ENCODE peak calls at places on chromosomes 11 and 22, in ten cellular contexts. H, L, K, U, D, Q, E, G, B and Y are unnamed samples.

GRCh38 chr11:59208956-59209355 is 3.8 kb downstream of the MPEG1 start:
- DNase-seq in H (no peak), L (no peak), K (no peak), U (no peak), D (no peak), Q (no peak), E (no peak), G (no peak), B (no peak), Y (no peak)

GRCh38 chr11:30016588-30017363 is at the start of gene KCNA4:
- DNase-seq in H (no peak), L (no peak), K (no peak), U (no peak), D (no peak), Q (peak; percentile 39), E (peak; percentile 21), G (no peak), B (no peak), Y (peak; percentile 31)

GRCh38 chr11:103215812-103216211 is 106.6 kb downstream of the DYNC2H1 start:
- DNase-seq in H (no peak), L (no peak), K (no peak), U (no peak), D (no peak), Q (no peak), E (no peak), G (no peak), B (no peak), Y (no peak)

GRCh38 chr11:74466916-74467885 is at the start of gene KCNE3:
- DNase-seq in H (no peak), L (peak; percentile 82), K (peak; percentile 57), U (peak; percentile 57), D (no peak), Q (peak; percentile 78), E (no peak), G (no peak), B (no peak), Y (peak; percentile 64)

GRCh38 chr11:129788278-129788677 is 27.4 kb upstream of the TMEM45B start:
- DNase-seq in H (no peak), L (no peak), K (no peak), U (no peak), D (no peak), Q (no peak), E (no peak), G (no peak), B (no peak), Y (no peak)

GRCh38 chr22:37905534-37906363 is at the start of gene MICALL1:
- DNase-seq in H (peak; percentile 50), L (peak; percentile 81), K (peak; percentile 87), U (peak; percentile 85), D (no peak), Q (peak; percentile 85), E (peak; percentile 51), G (no peak), B (no peak), Y (peak; percentile 81)

GRCh38 chr22:24398409-24398808 is 29.0 kb upstream of the ADORA2A start:
- DNase-seq in H (no peak), L (no peak), K (no peak), U (no peak), D (no peak), Q (no peak), E (no peak), G (no peak), B (no peak), Y (no peak)

GRCh38 chr22:41284465-41284864 is 1.5 kb downstream of the RANGAP1 start:
- DNase-seq in H (no peak), L (no peak), K (no peak), U (no peak), D (no peak), Q (no peak), E (no peak), G (no peak), B (no peak), Y (no peak)

GRCh38 chr11:76962583-76963416 is 71.4 kb upstream of the B3GNT6 start:
- DNase-seq in H (no peak), L (no peak), K (peak; percentile 55), U (peak; percentile 34), D (no peak), Q (no peak), E (no peak), G (peak; percentile 11), B (peak; percentile 95), Y (no peak)

GRCh38 chr11:76668362-76669155 is 2.0 kb downstream of the LRRC32 start:
- DNase-seq in H (peak; percentile 6), L (peak; percentile 23), K (no peak), U (peak; percentile 6), D (peak; percentile 32), Q (no peak), E (no peak), G (no peak), B (no peak), Y (no peak)

GRCh38 chr11:57425565-57426438 is 1.1 kb downstream of the SLC43A3 start:
- DNase-seq in H (peak; percentile 43), L (peak; percentile 74), K (peak; percentile 25), U (peak; percentile 51), D (peak; percentile 78), Q (no peak), E (no peak), G (no peak), B (no peak), Y (peak; percentile 84)

GRCh38 chr11:39571081-39571480 is 1888.4 kb downstream of the LRRC4C start:
- DNase-seq in H (no peak), L (no peak), K (no peak), U (no peak), D (no peak), Q (no peak), E (no peak), G (no peak), B (no peak), Y (no peak)

GRCh38 chr11:3158131-3158591 is 6.9 kb downstream of the OSBPL5 start:
- DNase-seq in H (no peak), L (peak; percentile 30), K (no peak), U (peak; percentile 4), D (no peak), Q (no peak), E (no peak), G (no peak), B (no peak), Y (peak; percentile 41)

GRCh38 chr11:36122715-36123114 is 166.5 kb downstream of the COMMD9 start:
- DNase-seq in H (no peak), L (no peak), K (no peak), U (no peak), D (no peak), Q (no peak), E (no peak), G (no peak), B (no peak), Y (no peak)

GRCh38 chr11:50072226-50073112 is 39.8 kb downstream of the OR4C45 start:
- DNase-seq in H (no peak), L (no peak), K (no peak), U (no peak), D (no peak), Q (no peak), E (no peak), G (no peak), B (no peak), Y (peak; percentile 52)

GRCh38 chr22:33028191-33028700 is 29.9 kb downstream of the SYN3 start:
- DNase-seq in H (no peak), L (no peak), K (no peak), U (no peak), D (no peak), Q (no peak), E (no peak), G (no peak), B (no peak), Y (no peak)

GRCh38 chr22:19057999-19058491 is 64.2 kb downstream of the DGCR2 start:
- DNase-seq in H (no peak), L (no peak), K (peak; percentile 17), U (no peak), D (peak; percentile 40), Q (no peak), E (no peak), G (no peak), B (no peak), Y (no peak)

GRCh38 chr11:130192845-130193267 is 33.3 kb downstream of the ST14 start:
- DNase-seq in H (no peak), L (no peak), K (no peak), U (no peak), D (no peak), Q (no peak), E (no peak), G (no peak), B (peak; percentile 86), Y (no peak)

GRCh38 chr11:110362916-110363574 is 66.6 kb upstream of the RDX start:
- DNase-seq in H (no peak), L (no peak), K (peak; percentile 39), U (no peak), D (no peak), Q (no peak), E (no peak), G (no peak), B (peak; percentile 43), Y (peak; percentile 44)
- TF ChIP-seq EP300 in H (no peak), L (no peak), K (no peak), U (no peak), D (no peak), Q (no peak), E (no peak), G (no peak), B (no peak), Y (no peak)

GRCh38 chr22:49371325-49372110 is 456.2 kb downstream of the BRD1 start:
- DNase-seq in H (no peak), L (no peak), K (peak; percentile 17), U (no peak), D (peak; percentile 45), Q (no peak), E (no peak), G (no peak), B (no peak), Y (no peak)
- H3K27ac ChIP-seq in H (no peak overlapping the region), L (no peak overlapping the region), K (no peak overlapping the region), U (no peak overlapping the region), D (no peak overlapping the region), Q (no peak overlapping the region), E (no peak overlapping the region), G (no peak overlapping the region), B (no peak overlapping the region), Y (no peak overlapping the region)

GRCh38 chr22:44019846-44020245 is 4.3 kb upstream of the PARVB start:
- DNase-seq in H (no peak), L (no peak), K (no peak), U (no peak), D (no peak), Q (no peak), E (no peak), G (no peak), B (no peak), Y (no peak)
- TF ChIP-seq EP300 in H (no peak), L (no peak), K (no peak), U (no peak), D (no peak), Q (no peak), E (no peak), G (no peak), B (no peak), Y (no peak)

DNA sequence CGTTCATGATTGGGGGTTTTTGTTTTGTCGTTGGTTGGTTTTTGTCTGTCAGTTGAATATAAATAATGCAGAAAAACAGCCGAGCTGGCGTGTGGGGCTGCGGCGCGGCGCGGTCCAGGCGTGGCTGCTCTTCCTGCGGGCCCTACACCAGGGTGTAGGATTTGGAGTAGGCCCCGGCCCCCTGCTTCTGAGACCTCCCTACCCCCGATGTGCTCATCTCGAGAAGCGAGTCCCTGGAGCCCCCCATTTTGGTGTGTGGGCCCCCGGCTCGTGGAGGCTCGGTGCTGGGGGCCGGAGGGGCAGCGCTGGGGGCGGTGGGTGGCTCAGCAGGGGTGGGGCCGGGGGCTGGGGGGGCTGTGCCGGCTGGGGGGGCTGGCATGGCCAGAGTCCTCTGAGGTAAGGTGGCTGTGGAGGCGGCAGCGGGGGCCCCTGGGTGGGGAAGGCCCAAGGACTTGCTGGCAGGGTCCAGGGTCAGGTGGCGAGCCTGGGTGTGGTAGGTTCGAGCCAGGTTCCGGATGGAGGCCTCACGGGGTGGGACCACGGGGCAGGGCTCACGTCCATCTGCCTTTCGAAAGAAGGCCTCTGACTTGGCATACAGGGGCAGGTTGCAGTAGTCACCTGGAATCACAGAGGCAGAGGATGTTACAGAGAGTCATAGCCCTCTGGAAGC is 100.7 kb downstream of the CEP164 start:
- DNase-seq in H (no peak), L (no peak), K (no peak), U (no peak), D (no peak), Q (no peak), E (no peak), G (no peak), B (no peak), Y (peak; percentile 73)
- H3K27ac ChIP-seq in H (no peak overlapping the region), L (no peak overlapping the region), K (no peak overlapping the region), U (no peak overlapping the region), D (no peak overlapping the region), Q (no peak overlapping the region), E (no peak overlapping the region), G (no peak overlapping the region), B (no peak overlapping the region), Y (no peak overlapping the region)